ENCODE peak calls at places on chromosomes 12 and 14, in six cellular contexts. V is T-helper 2 cell; H is CD8-positive, alpha-beta T cell; Q is NCI-H1417; T is fibroblast of the aortic adventitia; S is amniotic stem cell. L is an unnamed sample.

GRCh38 chr12:27511031-27511722 is 12.8 kb upstream of the PPFIBP1 start:
- DNase-seq in V (no peak), H (no peak), Q (no peak), T (peak), S (no peak), L (no peak)

GRCh38 chr14:91078095-91078737 is 17.8 kb upstream of the RPS6KA5 start:
- DNase-seq in V (peak), H (no peak), Q (no peak), T (no peak), S (no peak), L (no peak)

GRCh38 chr12:117144599-117144998 is 45.4 kb upstream of the TESC start:
- DNase-seq in V (no peak), H (no peak), Q (no peak), T (no peak), S (no peak), L (no peak)

GRCh38 chr12:116892741-116893140 is 11.5 kb upstream of the HRK start:
- DNase-seq in V (no peak), H (no peak), Q (no peak), T (no peak), S (no peak), L (no peak)

GRCh38 chr14:60756847-60757246 is 22.3 kb downstream of the MNAT1 start:
- DNase-seq in V (no peak), H (no peak), Q (no peak), T (peak), S (no peak), L (peak)

GRCh38 chr12:132660047-132660446 is 27.1 kb downstream of the POLE start:
- DNase-seq in V (no peak), H (no peak), Q (no peak), T (no peak), S (no peak), L (no peak)

GRCh38 chr12:31724597-31724996 is 4.2 kb downstream of the AMN1 start:
- DNase-seq in V (no peak), H (no peak), Q (no peak), T (no peak), S (no peak), L (no peak)

GRCh38 chr12:95637010-95637409 is 85.7 kb upstream of the USP44 start:
- DNase-seq in V (no peak), H (no peak), Q (no peak), T (no peak), S (no peak), L (no peak)

GRCh38 chr14:74573421-74574091 is 38.5 kb downstream of the LTBP2 start:
- DNase-seq in V (no peak), H (no peak), Q (no peak), T (no peak), S (no peak), L (no peak)

GRCh38 chr14:102819790-102820330 is 42.6 kb downstream of the TRAF3 start:
- DNase-seq in V (no peak), H (no peak), Q (no peak), T (peak), S (no peak), L (peak)

GRCh38 chr12:34289431-34290190 is 267.3 kb downstream of the ALG10 start:
- DNase-seq in V (no peak), H (no peak), Q (no peak), T (no peak), S (no peak), L (no peak)

GRCh38 chr12:96770239-96770780 is 136.7 kb upstream of the NEDD1 start:
- DNase-seq in V (no peak), H (no peak), Q (peak), T (no peak), S (no peak), L (peak)

GRCh38 chr14:39265741-39266588 is 32.2 kb downstream of the MIA2 start:
- DNase-seq in V (no peak), H (no peak), Q (peak), T (peak), S (no peak), L (peak)

GRCh38 chr14:34021096-34021495 is 70.2 kb upstream of the EGLN3 start:
- DNase-seq in V (no peak), H (no peak), Q (no peak), T (no peak), S (no peak), L (no peak)

L was measured in NCI-H69.